ENCODE peak calls at places on chromosome 7, in six cellular contexts. A, U, C, O, N and Q are unnamed samples. For H3K9me3, the result is how much of the 10 kb centered on the place peaks cover.

GRCh38 chr7:42685911-42686310 is 226.0 kb downstream of the C7orf25 start:
- DNase-seq in A (no peak), U (no peak), C (no peak), O (no peak), N (no peak), Q (no peak)

GRCh38 chr7:41612386-41612785 is 90.5 kb downstream of the INHBA start:
- DNase-seq in A (no peak), U (no peak), C (no peak), O (no peak), N (no peak), Q (no peak)

GRCh38 chr7:149126662-149127321 is 668 bp upstream of the ZNF425 start:
- DNase-seq in A (peak), U (peak), C (peak), O (peak), N (peak), Q (peak)

GRCh38 chr7:87510430-87510875 is 35.0 kb upstream of the ABCB4 start:
- DNase-seq in A (no peak), U (peak), C (no peak), O (no peak), N (no peak), Q (no peak)

GRCh38 chr7:105808703-105809590 is 67.5 kb downstream of the ATXN7L1 start:
- DNase-seq in A (peak), U (no peak), C (no peak), O (peak), N (no peak), Q (no peak)

GRCh38 chr7:79090543-79090942 is 362.9 kb downstream of the MAGI2 start:
- DNase-seq in A (no peak), U (no peak), C (no peak), O (no peak), N (no peak), Q (no peak)

GRCh38 chr7:37065779-37066271 is 341.5 kb upstream of the AOAH start:
- DNase-seq in A (no peak), U (no peak), C (no peak), O (no peak), N (peak), Q (no peak)

GRCh38 chr7:106869954-106870353 is 4.9 kb downstream of the PIK3CG start:
- DNase-seq in A (no peak), U (no peak), C (no peak), O (no peak), N (no peak), Q (no peak)

GRCh38 chr7:15889501-15889900 is 203.0 kb upstream of the MEOX2 start:
- DNase-seq in A (no peak), U (peak), C (peak), O (no peak), N (peak), Q (no peak)

GRCh38 chr7:133921635-133922182 is 205.4 kb upstream of the LRGUK start:
- DNase-seq in A (no peak), U (no peak), C (no peak), O (no peak), N (no peak), Q (no peak)

GRCh38 chr7:57207836-57208235 is 75.6 kb upstream of the ZNF479 start:
- DNase-seq in A (no peak), U (no peak), C (no peak), O (peak), N (no peak), Q (no peak)

GRCh38 chr7:128902761-128903585 is 7.5 kb downstream of the KCP start:
- DNase-seq in A (no peak), U (no peak), C (no peak), O (peak), N (peak), Q (no peak)

GRCh38 chr7:127478040-127478386 is 85.5 kb upstream of the ZNF800 start:
- DNase-seq in A (no peak), U (no peak), C (no peak), O (no peak), N (no peak), Q (no peak)

GRCh38 chr7:25889765-25890164 is 262.2 kb upstream of the NFE2L3 start:
- DNase-seq in A (no peak), U (no peak), C (no peak), O (no peak), N (no peak), Q (no peak)

GRCh38 chr7:32453286-32454011 is 36.7 kb downstream of the LSM5 start:
- DNase-seq in A (no peak), U (no peak), C (no peak), O (no peak), N (no peak), Q (no peak)

GRCh38 chr7:46752881-46753366 is 829.0 kb downstream of the TNS3 start:
- DNase-seq in A (no peak), U (no peak), C (no peak), O (no peak), N (no peak), Q (no peak)

GRCh38 chr7:120725376-120726039 is 132.4 kb downstream of the TSPAN12 start:
- DNase-seq in A (no peak), U (no peak), C (no peak), O (no peak), N (no peak), Q (no peak)

GRCh38 chr7:143416565-143417149 is 8.0 kb upstream of the EPHA1 start:
- DNase-seq in A (no peak), U (no peak), C (no peak), O (no peak), N (no peak), Q (peak)

GRCh38 chr7:473211-473734 is 46.4 kb downstream of the PDGFA start:
- DNase-seq in A (peak), U (peak), C (no peak), O (peak), N (no peak), Q (no peak)

GRCh38 chr7:91226411-91226810 is 37.8 kb upstream of the FZD1 start:
- DNase-seq in A (no peak), U (no peak), C (no peak), O (no peak), N (no peak), Q (no peak)

GRCh38 chr7:128097211-128097731 is 66.0 kb upstream of the LRRC4 start:
- DNase-seq in A (no peak), U (no peak), C (no peak), O (no peak), N (no peak), Q (no peak)

GRCh38 chr7:106344861-106345260 is 60.1 kb upstream of the NAMPT start:
- DNase-seq in A (no peak), U (no peak), C (no peak), O (no peak), N (no peak), Q (no peak)

GRCh38 chr7:134710511-134710853 is 63.8 kb downstream of the BPGM start:
- DNase-seq in A (no peak), U (no peak), C (no peak), O (no peak), N (no peak), Q (no peak)

GRCh38 chr7:12770227-12770975 is 83.0 kb downstream of the ARL4A start:
- DNase-seq in A (no peak), U (peak), C (peak), O (no peak), N (peak), Q (peak)

GRCh38 chr7:87113077-87113476 is 39.2 kb upstream of the DMTF1 start:
- DNase-seq in A (peak), U (no peak), C (peak), O (no peak), N (no peak), Q (no peak)

GRCh38 chr7:23431596-23432284 is 38.6 kb downstream of the IGF2BP3 start:
- DNase-seq in A (no peak), U (no peak), C (no peak), O (no peak), N (no peak), Q (no peak)

GRCh38 chr7:105691029-105691691 is 109.9 kb upstream of the EFCAB10 start:
- DNase-seq in A (no peak), U (peak), C (peak), O (no peak), N (no peak), Q (no peak)

GRCh38 chr7:151275813-151276577 is 27.5 kb upstream of the SMARCD3 start:
- DNase-seq in A (no peak), U (no peak), C (no peak), O (no peak), N (no peak), Q (peak)

GRCh38 chr7:33109758-33110238 is 594 bp upstream of the RP9 start:
- DNase-seq in A (no peak), U (peak), C (no peak), O (no peak), N (no peak), Q (no peak)

GRCh38 chr7:115693779-115694178 is 336.8 kb downstream of the TFEC start:
- DNase-seq in A (no peak), U (no peak), C (no peak), O (no peak), N (no peak), Q (no peak)

GRCh38 chr7:68432585-68432984 is 1165.7 kb upstream of the AUTS2 start:
- DNase-seq in A (no peak), U (no peak), C (no peak), O (no peak), N (no peak), Q (no peak)

GRCh38 chr7:55545496-55545895 is 26.8 kb downstream of the VOPP1 start:
- DNase-seq in A (no peak), U (no peak), C (peak), O (no peak), N (no peak), Q (no peak)

GRCh38 chr7:4185136-4185535 is 497.0 kb upstream of the FOXK1 start:
- DNase-seq in A (no peak), U (no peak), C (no peak), O (no peak), N (no peak), Q (no peak)
- H3K9me3 ChIP-seq in A (under half), U (under half), C (under half), O (under half), N (under half), Q (under half)

GRCh38 chr7:158277219-158278141 is 310.1 kb downstream of the PTPRN2 start:
- DNase-seq in A (peak), U (peak), C (no peak), O (peak), N (no peak), Q (no peak)
- H3K9me3 ChIP-seq in A (under half), U (under half), C (under half), O (under half), N (under half), Q (under half)

DNA sequence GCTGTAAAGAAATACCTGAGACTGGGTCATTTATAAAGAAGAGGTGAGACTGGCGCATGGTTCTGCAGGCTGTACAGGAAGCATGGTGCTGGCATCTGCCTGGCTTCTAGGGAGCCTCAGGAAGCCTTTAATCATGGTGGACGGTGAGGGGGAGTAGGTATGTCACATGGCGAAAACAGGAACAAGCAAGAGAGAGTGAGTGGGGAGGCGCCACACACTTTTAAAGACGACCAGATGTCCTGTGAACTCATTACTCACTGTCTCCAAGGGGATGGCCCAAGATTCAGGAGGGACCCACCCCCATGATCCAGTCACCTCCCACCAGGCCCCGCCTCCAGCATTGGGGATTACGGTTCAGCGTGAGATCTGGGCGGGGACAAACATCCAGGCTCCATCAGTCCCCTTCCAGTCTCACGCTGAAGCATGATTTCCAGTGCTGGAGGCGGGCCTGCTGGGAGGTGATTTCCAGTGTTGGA is 3.2 kb downstream of the ZNF316 start:
- DNase-seq in A (no peak), U (no peak), C (peak), O (no peak), N (peak), Q (no peak)
- H3K9me3 ChIP-seq in A (under half), U (under half), C (under half), O (under half), N (under half), Q (under half)

GRCh38 chr7:157751351-157751750 is 414.5 kb downstream of the DNAJB6 start:
- DNase-seq in A (no peak), U (no peak), C (no peak), O (no peak), N (no peak), Q (no peak)
- H3K9me3 ChIP-seq in A (under half), U (under half), C (under half), O (under half), N (under half), Q (under half)